ENCODE peak calls at places on chromosomes 11 and 22, in nine cellular contexts. K is mucosa of descending colon; Y is stimulated activated CD4-positive, alpha-beta T cell treated with anti-CD3 and anti-CD28 coated beads, Interleukin-15, amount 100 ng/mL, for 1 hour; P is lower leg skin; S is nephron progenitor cell; A is CMK; Q is nucleus accumbens; E is T-helper 2 cell; L is T-cell. H is an unnamed sample.

GRCh38 chr11:11580831-11581492 is 40.8 kb downstream of the GALNT18 start:
- DNase-seq in L (no peak), E (no peak), P (no peak), K (no peak), Q (no peak), Y (no peak), A (no peak), S (no peak), H (no peak)

GRCh38 chr11:55357560-55358184 is 10.1 kb upstream of the OR4A15 start:
- DNase-seq in Y (no peak), L (no peak), K (no peak), P (no peak), E (no peak), A (peak; percentile 0), Q (no peak), S (no peak), H (no peak)

GRCh38 chr11:2797741-2798361 is 87.7 kb downstream of the CDKN1C start:
- DNase-seq in L (no peak), K (peak; percentile 33), S (no peak), Y (no peak), P (no peak), Q (no peak), A (no peak), E (no peak), H (no peak)

GRCh38 chr22:19646383-19646782 is 67.9 kb upstream of the SEPTIN5 start:
- DNase-seq in K (no peak), Y (no peak), P (no peak), E (no peak), Q (no peak), S (no peak), L (no peak), A (no peak), H (no peak)

GRCh38 chr22:19240813-19241592 is 50.5 kb downstream of the CLTCL1 start:
- DNase-seq in Y (no peak), P (no peak), L (no peak), Q (no peak), S (no peak), A (no peak), K (no peak), E (no peak), H (no peak)

GRCh38 chr11:9626778-9627394 is 37.0 kb upstream of the SWAP70 start:
- DNase-seq in Q (no peak), Y (no peak), L (no peak), P (no peak), A (no peak), E (no peak), K (no peak), S (no peak), H (no peak)

GRCh38 chr11:134224710-134225662 is 515 bp downstream of the VPS26B start:
- DNase-seq in P (peak; percentile 67), A (peak; percentile 58), Y (peak; percentile 48), L (peak; percentile 38), E (peak; percentile 55), S (peak; percentile 49), K (peak; percentile 81), Q (peak; percentile 63), H (peak; percentile 56)

GRCh38 chr22:17769013-17769715 is 5.1 kb downstream of the BID start:
- DNase-seq in Y (no peak), P (no peak), Q (no peak), L (no peak), S (no peak), A (no peak), K (no peak), E (no peak), H (no peak)

GRCh38 chr11:10637629-10638028 is 55.9 kb downstream of the IRAG1 start:
- DNase-seq in Y (no peak), E (no peak), S (no peak), Q (no peak), A (no peak), K (no peak), L (no peak), P (no peak), H (no peak)

GRCh38 chr11:58530236-58530635 is 22.3 kb upstream of the OR5B21 start:
- DNase-seq in E (no peak), P (no peak), S (no peak), Y (no peak), Q (no peak), K (no peak), L (peak; percentile 57), A (no peak), H (no peak)

GRCh38 chr11:33530824-33531223 is 169.8 kb downstream of the C11orf91 start:
- DNase-seq in L (no peak), P (no peak), Y (no peak), K (no peak), A (no peak), E (no peak), Q (no peak), S (no peak), H (no peak)

GRCh38 chr22:29269230-29269604 is 1.1 kb downstream of the EWSR1 start:
- DNase-seq in S (no peak), K (no peak), Q (no peak), A (no peak), E (no peak), L (no peak), P (no peak), Y (no peak), H (no peak)

GRCh38 chr22:30830907-30831306 is 136.2 kb downstream of the OSBP2 start:
- DNase-seq in K (no peak), A (no peak), P (peak; percentile 74), Q (no peak), Y (no peak), S (no peak), E (no peak), L (no peak), H (no peak)

GRCh38 chr22:42937164-42937854 is 77.6 kb downstream of the PACSIN2 start:
- DNase-seq in L (peak; percentile 7), Q (no peak), S (no peak), E (no peak), K (peak; percentile 78), A (no peak), P (peak; percentile 75), Y (no peak), H (no peak)

GRCh38 chr11:30990625-30991348 is 378.8 kb downstream of the DCDC1 start:
- DNase-seq in A (no peak), Y (no peak), L (no peak), E (no peak), P (no peak), S (no peak), K (no peak), Q (no peak), H (no peak)

GRCh38 chr22:48663297-48663696 is 1164.4 kb downstream of the BRD1 start:
- DNase-seq in K (no peak), P (no peak), E (no peak), A (peak; percentile 60), S (no peak), Q (no peak), L (no peak), Y (no peak), H (no peak)

GRCh38 chr11:118156531-118157185 is 4.0 kb upstream of the SCN4B start:
- DNase-seq in E (no peak), S (no peak), Y (no peak), K (no peak), L (peak; percentile 14), Q (no peak), A (no peak), P (no peak), H (no peak)

GRCh38 chr11:133787379-133788103 is 57.8 kb downstream of the SPATA19 start:
- DNase-seq in L (no peak), K (no peak), Y (no peak), S (peak; percentile 61), P (no peak), A (no peak), Q (no peak), E (no peak), H (no peak)

GRCh38 chr11:92131289-92131890 is 93.2 kb upstream of the FAT3 start:
- DNase-seq in L (no peak), K (no peak), S (no peak), Q (no peak), Y (no peak), P (no peak), A (no peak), E (no peak), H (no peak)

GRCh38 chr11:118911113-118911879 is 14.4 kb downstream of the BCL9L start:
- DNase-seq in K (peak; percentile 69), P (no peak), Y (no peak), L (no peak), S (no peak), A (no peak), Q (no peak), E (no peak), H (no peak)

GRCh38 chr22:49623176-49623575 is 204.5 kb downstream of the BRD1 start:
- DNase-seq in Q (no peak), L (no peak), P (no peak), Y (no peak), A (no peak), K (peak; percentile 29), E (no peak), S (no peak), H (no peak)

GRCh38 chr11:117026593-117027330 is 71.5 kb downstream of the SIK3 start:
- DNase-seq in K (no peak), L (no peak), Q (no peak), P (no peak), Y (no peak), E (no peak), S (no peak), A (no peak), H (no peak)

GRCh38 chr11:69220581-69221051 is 64.9 kb downstream of the SMIM38 start:
- DNase-seq in S (no peak), L (no peak), A (no peak), Y (no peak), E (no peak), K (no peak), Q (no peak), P (peak; percentile 36), H (no peak)

GRCh38 chr11:74905326-74905725 is 43.6 kb downstream of the XRRA1 start:
- DNase-seq in P (no peak), E (no peak), K (no peak), A (no peak), S (no peak), L (no peak), Q (no peak), Y (no peak), H (no peak)

GRCh38 chr11:34665077-34665835 is 44.4 kb downstream of the EHF start:
- DNase-seq in A (no peak), L (no peak), K (no peak), P (no peak), S (no peak), E (no peak), Q (no peak), Y (no peak), H (no peak)

GRCh38 chr11:92216789-92217188 is 7.8 kb upstream of the FAT3 start:
- DNase-seq in Q (no peak), L (no peak), Y (no peak), S (no peak), A (no peak), E (no peak), K (no peak), P (no peak), H (no peak)

GRCh38 chr11:85590848-85591483 is 36.2 kb downstream of the DLG2 start:
- DNase-seq in E (no peak), Y (no peak), K (no peak), L (no peak), A (no peak), S (no peak), Q (no peak), P (no peak), H (peak; percentile 3)

GRCh38 chr22:31241200-31241599 is 29.1 kb downstream of the LIMK2 start:
- DNase-seq in Q (no peak), L (no peak), Y (no peak), P (no peak), A (no peak), S (no peak), K (no peak), E (no peak), H (no peak)

GRCh38 chr11:22859756-22860155 is 518 bp downstream of the CCDC179 start:
- DNase-seq in Y (no peak), Q (no peak), E (no peak), K (no peak), P (no peak), A (no peak), S (no peak), L (no peak), H (no peak)

GRCh38 chr11:38014405-38014804 is 1416.4 kb upstream of the RAG2 start:
- DNase-seq in Y (no peak), K (no peak), P (no peak), Q (no peak), E (no peak), A (no peak), S (no peak), L (no peak), H (no peak)

GRCh38 chr11:28759311-28759710 is 651.1 kb downstream of the METTL15 start:
- DNase-seq in Y (no peak), E (no peak), A (no peak), P (no peak), Q (no peak), K (no peak), S (no peak), L (no peak), H (no peak)

H was measured in amygdala.